ENCODE peak calls at places on chromosome 21, in four cellular contexts. One of them, this sample, is unnamed.

GRCh38 chr21:43287974-43288755 is 119.4 kb downstream of the CRYAA start:
- DNase-seq in fibroblast of the aortic adventitia: no peak
- DNase-seq in neural progenitor cell: no peak
- DNase-seq in brain microvascular endothelial cell: peak; percentile 7
- DNase-seq in this sample: no peak

GRCh38 chr21:45948576-45949141 is 32.9 kb upstream of the COL6A1 start:
- DNase-seq in brain microvascular endothelial cell: no peak
- DNase-seq in neural progenitor cell: no peak
- DNase-seq in fibroblast of the aortic adventitia: no peak
- DNase-seq in this sample: no peak

GRCh38 chr21:45886610-45887026 is 95.0 kb upstream of the COL6A1 start:
- DNase-seq in fibroblast of the aortic adventitia: no peak
- DNase-seq in brain microvascular endothelial cell: no peak
- DNase-seq in neural progenitor cell: no peak
- DNase-seq in this sample: no peak

GRCh38 chr21:42521805-42522204 is 8.2 kb downstream of the SLC37A1 start:
- DNase-seq in neural progenitor cell: no peak
- DNase-seq in brain microvascular endothelial cell: no peak
- DNase-seq in fibroblast of the aortic adventitia: no peak
- DNase-seq in this sample: no peak

GRCh38 chr21:39082656-39083376 is 100.4 kb downstream of the PSMG1 start:
- DNase-seq in fibroblast of the aortic adventitia: no peak
- DNase-seq in brain microvascular endothelial cell: no peak
- DNase-seq in neural progenitor cell: peak; percentile 51
- DNase-seq in this sample: no peak

GRCh38 chr21:14901482-14901958 is 163.3 kb downstream of the NRIP1 start:
- DNase-seq in fibroblast of the aortic adventitia: peak; percentile 64
- DNase-seq in neural progenitor cell: no peak
- DNase-seq in brain microvascular endothelial cell: peak; percentile 45
- DNase-seq in this sample: peak; percentile 82

GRCh38 chr21:38438476-38438893 is 59.8 kb downstream of the ERG start:
- DNase-seq in fibroblast of the aortic adventitia: peak; percentile 97
- DNase-seq in brain microvascular endothelial cell: peak; percentile 97
- DNase-seq in neural progenitor cell: no peak
- DNase-seq in this sample: peak; percentile 6

GRCh38 chr21:38619865-38620513 is 121.7 kb upstream of the ERG start:
- DNase-seq in brain microvascular endothelial cell: no peak
- DNase-seq in fibroblast of the aortic adventitia: peak; percentile 94
- DNase-seq in neural progenitor cell: no peak
- DNase-seq in this sample: no peak

GRCh38 chr21:26850116-26850643 is 5.0 kb upstream of the ADAMTS1 start:
- DNase-seq in brain microvascular endothelial cell: no peak
- DNase-seq in fibroblast of the aortic adventitia: peak; percentile 79
- DNase-seq in neural progenitor cell: peak; percentile 37
- DNase-seq in this sample: peak; percentile 27

GRCh38 chr21:16794944-16795343 is 717.9 kb upstream of the CXADR start:
- DNase-seq in neural progenitor cell: no peak
- DNase-seq in brain microvascular endothelial cell: peak; percentile 97
- DNase-seq in fibroblast of the aortic adventitia: peak; percentile 87
- DNase-seq in this sample: peak; percentile 37

GRCh38 chr21:46551636-46552241 is 53.1 kb downstream of the S100B start:
- DNase-seq in neural progenitor cell: no peak
- DNase-seq in fibroblast of the aortic adventitia: no peak
- DNase-seq in brain microvascular endothelial cell: no peak
- DNase-seq in this sample: no peak

GRCh38 chr21:15443740-15444117 is 286.1 kb upstream of the USP25 start:
- DNase-seq in fibroblast of the aortic adventitia: no peak
- DNase-seq in neural progenitor cell: no peak
- DNase-seq in brain microvascular endothelial cell: no peak
- DNase-seq in this sample: no peak

GRCh38 chr21:32186843-32187242 is 92.0 kb downstream of the MIS18A start:
- DNase-seq in neural progenitor cell: no peak
- DNase-seq in fibroblast of the aortic adventitia: no peak
- DNase-seq in brain microvascular endothelial cell: no peak
- DNase-seq in this sample: no peak

GRCh38 chr21:46055863-46056281 is 42.0 kb upstream of the COL6A2 start:
- DNase-seq in fibroblast of the aortic adventitia: peak; percentile 48
- DNase-seq in neural progenitor cell: no peak
- DNase-seq in brain microvascular endothelial cell: no peak
- DNase-seq in this sample: no peak

GRCh38 chr21:46181953-46182547 is 2.2 kb downstream of the SPATC1L start:
- DNase-seq in neural progenitor cell: no peak
- DNase-seq in brain microvascular endothelial cell: no peak
- DNase-seq in fibroblast of the aortic adventitia: no peak
- DNase-seq in this sample: no peak

GRCh38 chr21:42574234-42575027 is 60.8 kb downstream of the SLC37A1 start:
- DNase-seq in brain microvascular endothelial cell: peak; percentile 35
- DNase-seq in fibroblast of the aortic adventitia: no peak
- DNase-seq in neural progenitor cell: no peak
- DNase-seq in this sample: no peak

GRCh38 chr21:18244721-18245486 is at the start of gene CHODL:
- DNase-seq in neural progenitor cell: peak; percentile 49
- DNase-seq in brain microvascular endothelial cell: no peak
- DNase-seq in fibroblast of the aortic adventitia: no peak
- DNase-seq in this sample: no peak
- H3K4me3 ChIP-seq in neural progenitor cell: peak within 1 kb of the TSS; percentile 57
- H3K4me3 ChIP-seq in brain microvascular endothelial cell: peak within 1 kb of the TSS; percentile 6
- H3K4me3 ChIP-seq in fibroblast of the aortic adventitia: no peak within 1 kb of the TSS
- H3K4me3 ChIP-seq in this sample: peak within 1 kb of the TSS; percentile 5

GRCh38 chr21:29148535-29148934 is 18.1 kb downstream of the MAP3K7CL start:
- DNase-seq in fibroblast of the aortic adventitia: peak; percentile 66
- DNase-seq in brain microvascular endothelial cell: no peak
- DNase-seq in neural progenitor cell: no peak
- DNase-seq in this sample: no peak

GRCh38 chr21:29144736-29145353 is 14.4 kb downstream of the MAP3K7CL start:
- DNase-seq in brain microvascular endothelial cell: no peak
- DNase-seq in neural progenitor cell: no peak
- DNase-seq in fibroblast of the aortic adventitia: no peak
- DNase-seq in this sample: no peak

GRCh38 chr21:29146726-29147125 is 16.3 kb downstream of the MAP3K7CL start:
- DNase-seq in brain microvascular endothelial cell: no peak
- DNase-seq in neural progenitor cell: no peak
- DNase-seq in fibroblast of the aortic adventitia: no peak
- DNase-seq in this sample: no peak

GRCh38 chr21:29145837-29146453 is 15.5 kb downstream of the MAP3K7CL start:
- DNase-seq in brain microvascular endothelial cell: no peak
- DNase-seq in neural progenitor cell: no peak
- DNase-seq in fibroblast of the aortic adventitia: no peak
- DNase-seq in this sample: no peak

GRCh38 chr21:29145354-29145782 is 14.9 kb downstream of the MAP3K7CL start:
- DNase-seq in brain microvascular endothelial cell: peak; percentile 83
- DNase-seq in fibroblast of the aortic adventitia: peak; percentile 93
- DNase-seq in neural progenitor cell: no peak
- DNase-seq in this sample: peak; percentile 62
- TF ChIP-seq CTCF in brain microvascular endothelial cell: no peak
- TF ChIP-seq CTCF in fibroblast of the aortic adventitia: no peak
- TF ChIP-seq CTCF in neural progenitor cell: no peak
- TF ChIP-seq CTCF in this sample: no peak

GRCh38 chr21:34745557-34746255 is 76.9 kb downstream of the CLIC6 start:
- DNase-seq in neural progenitor cell: peak; percentile 89
- DNase-seq in fibroblast of the aortic adventitia: peak; percentile 91
- DNase-seq in brain microvascular endothelial cell: peak; percentile 80
- DNase-seq in this sample: peak; percentile 39
- H3K4me3 ChIP-seq in neural progenitor cell: no peak overlapping the region
- H3K4me3 ChIP-seq in fibroblast of the aortic adventitia: peak overlapping the region; percentile 53
- H3K4me3 ChIP-seq in brain microvascular endothelial cell: peak overlapping the region; percentile 12
- H3K4me3 ChIP-seq in this sample: peak overlapping the region; percentile 37

GRCh38 chr21:44618504-44618903 is 6.6 kb downstream of the KRTAP10-8 start:
- DNase-seq in fibroblast of the aortic adventitia: peak; percentile 6
- DNase-seq in brain microvascular endothelial cell: peak; percentile 7
- DNase-seq in neural progenitor cell: no peak
- DNase-seq in this sample: no peak
- TF ChIP-seq CTCF in fibroblast of the aortic adventitia: peak; percentile 23
- TF ChIP-seq CTCF in brain microvascular endothelial cell: peak; percentile 14
- TF ChIP-seq CTCF in neural progenitor cell: peak; percentile 30
- TF ChIP-seq CTCF in this sample: no peak

GRCh38 chr21:29448766-29449165 is 150.0 kb downstream of the BACH1 start:
- DNase-seq in brain microvascular endothelial cell: no peak
- DNase-seq in fibroblast of the aortic adventitia: no peak
- DNase-seq in neural progenitor cell: no peak
- DNase-seq in this sample: no peak
- H3K4me3 ChIP-seq in brain microvascular endothelial cell: no peak overlapping the region
- H3K4me3 ChIP-seq in fibroblast of the aortic adventitia: no peak overlapping the region
- H3K4me3 ChIP-seq in neural progenitor cell: no peak overlapping the region
- H3K4me3 ChIP-seq in this sample: no peak overlapping the region

GRCh38 chr21:21324297-21324696 is 326.1 kb downstream of the NCAM2 start:
- DNase-seq in brain microvascular endothelial cell: no peak
- DNase-seq in fibroblast of the aortic adventitia: no peak
- DNase-seq in neural progenitor cell: no peak
- DNase-seq in this sample: no peak
- TF ChIP-seq CTCF in brain microvascular endothelial cell: no peak
- TF ChIP-seq CTCF in fibroblast of the aortic adventitia: no peak
- TF ChIP-seq CTCF in neural progenitor cell: peak; percentile 33
- TF ChIP-seq CTCF in this sample: no peak

GRCh38 chr21:41169701-41170100 is 1.7 kb downstream of the BACE2 start:
- DNase-seq in fibroblast of the aortic adventitia: peak; percentile 60
- DNase-seq in neural progenitor cell: no peak
- DNase-seq in brain microvascular endothelial cell: no peak
- DNase-seq in this sample: no peak

GRCh38 chr21:41170442-41170841 is 2.5 kb downstream of the BACE2 start:
- DNase-seq in fibroblast of the aortic adventitia: peak; percentile 55
- DNase-seq in brain microvascular endothelial cell: no peak
- DNase-seq in neural progenitor cell: peak; percentile 64
- DNase-seq in this sample: no peak

GRCh38 chr21:41168391-41169257 is 664 bp downstream of the BACE2 start:
- DNase-seq in fibroblast of the aortic adventitia: peak; percentile 75
- DNase-seq in brain microvascular endothelial cell: peak; percentile 42
- DNase-seq in neural progenitor cell: peak; percentile 62
- DNase-seq in this sample: no peak

GRCh38 chr21:41167348-41168342 is at the start of gene BACE2:
- DNase-seq in brain microvascular endothelial cell: peak; percentile 33
- DNase-seq in fibroblast of the aortic adventitia: peak; percentile 70
- DNase-seq in neural progenitor cell: peak; percentile 81
- DNase-seq in this sample: no peak

DNA sequence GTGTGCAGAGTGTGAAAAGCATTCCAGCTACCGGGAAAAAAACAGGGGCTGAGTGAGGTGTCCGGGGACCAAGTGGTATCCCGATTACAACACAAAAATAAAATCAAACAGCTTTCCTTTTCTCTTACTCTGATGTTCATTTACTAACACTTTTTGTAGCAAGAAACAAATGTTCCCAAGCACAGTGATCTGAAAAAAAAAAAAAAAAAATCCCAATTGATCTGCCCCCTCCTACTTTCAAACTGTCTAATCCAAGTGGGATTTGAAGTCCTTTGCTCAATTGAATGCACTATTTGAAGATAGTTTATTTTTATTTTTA is 1.3 kb downstream of the BACE2 start:
- DNase-seq in neural progenitor cell: no peak
- DNase-seq in fibroblast of the aortic adventitia: no peak
- DNase-seq in brain microvascular endothelial cell: no peak
- DNase-seq in this sample: no peak
- H3K4me3 ChIP-seq in neural progenitor cell: peak overlapping the region; percentile 83
- H3K4me3 ChIP-seq in fibroblast of the aortic adventitia: peak overlapping the region; percentile 79
- H3K4me3 ChIP-seq in brain microvascular endothelial cell: peak overlapping the region; percentile 66
- H3K4me3 ChIP-seq in this sample: peak overlapping the region; percentile 81

DNA sequence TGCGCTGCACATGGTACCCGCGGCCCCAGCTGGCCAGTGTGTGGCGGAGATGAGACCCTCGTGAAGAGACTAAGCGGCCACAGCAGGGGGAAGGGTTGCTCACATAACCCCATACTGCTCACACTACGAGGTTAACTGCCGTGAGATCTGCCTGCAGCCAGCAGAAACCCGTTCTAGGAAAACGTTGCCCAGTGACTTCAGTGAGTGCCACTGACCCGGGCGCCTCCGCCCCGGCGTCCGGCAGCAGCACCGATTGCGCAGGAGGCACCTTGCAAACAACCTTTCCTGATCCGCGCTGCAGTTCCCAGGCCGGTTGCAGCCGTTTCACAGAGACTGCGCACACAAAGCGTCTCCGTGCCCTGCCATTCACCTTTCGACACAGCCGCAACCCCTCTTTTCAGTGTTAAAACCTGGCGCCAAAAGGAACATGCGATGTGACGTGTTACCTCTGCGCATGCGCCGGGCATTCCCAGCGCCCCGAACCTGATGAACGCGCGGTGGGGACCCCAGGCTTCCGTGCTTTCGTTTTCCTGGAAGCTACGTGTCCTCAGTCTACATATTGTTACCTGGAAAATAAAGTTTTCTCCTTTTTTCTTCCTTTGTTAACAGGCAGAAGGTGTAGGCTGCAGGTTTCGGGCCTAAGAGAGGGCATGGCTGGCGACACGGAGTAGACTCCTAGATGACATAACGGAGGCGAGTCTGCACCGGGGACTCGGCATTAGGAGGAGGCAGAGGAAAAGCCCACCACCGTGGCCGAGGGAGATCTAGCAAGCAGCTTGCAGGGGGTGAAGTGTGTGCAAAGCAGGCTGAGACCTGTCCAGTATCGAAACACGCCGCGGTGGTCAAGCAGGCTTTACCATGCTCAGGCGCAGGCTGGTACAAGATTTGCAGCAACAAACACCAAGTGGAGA is 8.9 kb downstream of the VPS26C start:
- DNase-seq in neural progenitor cell: peak; percentile 91
- DNase-seq in brain microvascular endothelial cell: peak; percentile 31
- DNase-seq in fibroblast of the aortic adventitia: peak; percentile 60
- DNase-seq in this sample: no peak
- TF ChIP-seq CTCF in neural progenitor cell: no peak
- TF ChIP-seq CTCF in brain microvascular endothelial cell: peak; percentile 9
- TF ChIP-seq CTCF in fibroblast of the aortic adventitia: no peak
- TF ChIP-seq CTCF in this sample: no peak

GRCh38 chr21:44653123-44653522 is 1.3 kb downstream of the KRTAP12-4 start:
- DNase-seq in fibroblast of the aortic adventitia: no peak
- DNase-seq in brain microvascular endothelial cell: no peak
- DNase-seq in neural progenitor cell: no peak
- DNase-seq in this sample: no peak
- H3K4me3 ChIP-seq in fibroblast of the aortic adventitia: no peak overlapping the region
- H3K4me3 ChIP-seq in brain microvascular endothelial cell: no peak overlapping the region
- H3K4me3 ChIP-seq in neural progenitor cell: no peak overlapping the region
- H3K4me3 ChIP-seq in this sample: no peak overlapping the region

This sample was measured in epithelial cell of proximal tubule.